ENCODE peak calls at places on chromosomes 7 and 10, in eight cellular contexts. U, H, D, G, N, K, A and L are unnamed samples.

GRCh38 chr7:157235357-157236018 is 96.8 kb downstream of the UBE3C start:
- DNase-seq in U (no peak), H (no peak), D (no peak), G (no peak), N (no peak), K (no peak), A (no peak), L (no peak)

GRCh38 chr10:1432161-1432560 is 305.2 kb downstream of the ADARB2 start:
- DNase-seq in U (no peak), H (no peak), D (no peak), G (no peak), N (no peak), K (no peak), A (no peak), L (no peak)

GRCh38 chr10:80416401-80417098 is 8.2 kb downstream of the PRXL2A start:
- DNase-seq in U (no peak), H (no peak), D (no peak), G (peak; percentile 74), N (no peak), K (no peak), A (peak; percentile 76), L (peak; percentile 61)

GRCh38 chr10:4725917-4726606 is 99.9 kb upstream of the AKR1E2 start:
- DNase-seq in U (no peak), H (no peak), D (peak; percentile 88), G (no peak), N (no peak), K (peak; percentile 21), A (peak; percentile 32), L (no peak)

GRCh38 chr10:13708256-13708990 is 121.7 kb downstream of the PRPF18 start:
- DNase-seq in U (no peak), H (no peak), D (no peak), G (no peak), N (no peak), K (peak; percentile 6), A (peak; percentile 52), L (no peak)

GRCh38 chr10:62112325-62112724 is 156.3 kb downstream of the RTKN2 start:
- DNase-seq in U (no peak), H (no peak), D (no peak), G (no peak), N (no peak), K (no peak), A (no peak), L (no peak)

GRCh38 chr7:7438851-7439250 is 96.8 kb downstream of the COL28A1 start:
- DNase-seq in U (no peak), H (no peak), D (peak; percentile 77), G (no peak), N (no peak), K (peak; percentile 62), A (peak; percentile 19), L (no peak)

GRCh38 chr10:99630439-99630838 is 10.2 kb upstream of the SLC25A28 start:
- DNase-seq in U (peak; percentile 33), H (no peak), D (no peak), G (no peak), N (no peak), K (no peak), A (peak; percentile 63), L (no peak)

GRCh38 chr7:42774436-42774835 is 137.4 kb downstream of the C7orf25 start:
- DNase-seq in U (no peak), H (no peak), D (no peak), G (no peak), N (no peak), K (no peak), A (no peak), L (no peak)

GRCh38 chr7:158473946-158474345 is 113.7 kb downstream of the PTPRN2 start:
- DNase-seq in U (no peak), H (no peak), D (no peak), G (no peak), N (no peak), K (no peak), A (no peak), L (no peak)

GRCh38 chr10:36608251-36608650 is 517.1 kb upstream of the ANKRD30A start:
- DNase-seq in U (no peak), H (no peak), D (no peak), G (no peak), N (no peak), K (no peak), A (no peak), L (no peak)

GRCh38 chr10:95542330-95542729 is 18.8 kb downstream of the SORBS1 start:
- DNase-seq in U (no peak), H (no peak), D (no peak), G (no peak), N (no peak), K (peak; percentile 28), A (no peak), L (no peak)

GRCh38 chr10:126207313-126207771 is 180.9 kb downstream of the ADAM12 start:
- DNase-seq in U (no peak), H (no peak), D (no peak), G (no peak), N (no peak), K (no peak), A (no peak), L (no peak)

GRCh38 chr10:129770286-129770685 is 193.8 kb downstream of the EBF3 start:
- DNase-seq in U (no peak), H (no peak), D (no peak), G (no peak), N (no peak), K (no peak), A (no peak), L (no peak)

GRCh38 chr7:2876031-2876862 is 32.1 kb upstream of the GNA12 start:
- DNase-seq in U (no peak), H (no peak), D (no peak), G (peak; percentile 22), N (no peak), K (no peak), A (no peak), L (peak; percentile 60)

GRCh38 chr10:43407148-43407575 is 1.8 kb downstream of the HNRNPF start:
- DNase-seq in U (peak; percentile 68), H (peak; percentile 29), D (no peak), G (no peak), N (peak; percentile 28), K (no peak), A (peak; percentile 80), L (peak; percentile 25)